ENCODE peak calls at places on chromosomes 3 and 15, in six cellular contexts. One of them, this sample, is unnamed.

GRCh38 chr15:100877551-100877950 is 2.1 kb upstream of the ALDH1A3 start:
- DNase-seq in breast epithelium: no peak
- DNase-seq in transverse colon: no peak
- DNase-seq in GM12892: no peak
- DNase-seq in Panc1: no peak
- DNase-seq in HepG2: no peak
- DNase-seq in this sample: no peak

GRCh38 chr3:102791641-102792589 is 357.1 kb downstream of the ZPLD1 start:
- DNase-seq in Panc1: no peak
- DNase-seq in HepG2: no peak
- DNase-seq in transverse colon: no peak
- DNase-seq in breast epithelium: no peak
- DNase-seq in GM12892: no peak
- DNase-seq in this sample: peak; percentile 73

GRCh38 chr3:55128201-55128870 is 200.5 kb upstream of the LRTM1 start:
- DNase-seq in Panc1: no peak
- DNase-seq in GM12892: no peak
- DNase-seq in transverse colon: no peak
- DNase-seq in breast epithelium: no peak
- DNase-seq in HepG2: no peak
- DNase-seq in this sample: peak; percentile 16

GRCh38 chr3:56900801-56901200 is 99.1 kb upstream of the ARHGEF3 start:
- DNase-seq in HepG2: no peak
- DNase-seq in transverse colon: no peak
- DNase-seq in Panc1: no peak
- DNase-seq in GM12892: no peak
- DNase-seq in breast epithelium: no peak
- DNase-seq in this sample: no peak

GRCh38 chr3:139127101-139127500 is 82.4 kb upstream of the PRR23C start:
- DNase-seq in transverse colon: no peak
- DNase-seq in breast epithelium: no peak
- DNase-seq in Panc1: no peak
- DNase-seq in HepG2: no peak
- DNase-seq in GM12892: no peak
- DNase-seq in this sample: no peak

GRCh38 chr3:24416224-24416623 is 78.4 kb downstream of the THRB start:
- DNase-seq in transverse colon: no peak
- DNase-seq in breast epithelium: no peak
- DNase-seq in GM12892: no peak
- DNase-seq in HepG2: no peak
- DNase-seq in Panc1: no peak
- DNase-seq in this sample: no peak

GRCh38 chr3:106824856-106825255 is 552.4 kb upstream of the CCDC54 start:
- DNase-seq in GM12892: no peak
- DNase-seq in HepG2: peak; percentile 3
- DNase-seq in Panc1: peak; percentile 13
- DNase-seq in transverse colon: no peak
- DNase-seq in breast epithelium: no peak
- DNase-seq in this sample: no peak

GRCh38 chr15:98363416-98363815 is 284.9 kb upstream of the IGF1R start:
- DNase-seq in GM12892: no peak
- DNase-seq in HepG2: no peak
- DNase-seq in Panc1: no peak
- DNase-seq in transverse colon: no peak
- DNase-seq in breast epithelium: no peak
- DNase-seq in this sample: no peak

GRCh38 chr15:38193496-38193895 is 59.1 kb upstream of the SPRED1 start:
- DNase-seq in GM12892: no peak
- DNase-seq in breast epithelium: no peak
- DNase-seq in transverse colon: no peak
- DNase-seq in Panc1: no peak
- DNase-seq in HepG2: no peak
- DNase-seq in this sample: no peak

GRCh38 chr15:71496336-71496955 is 313.9 kb upstream of the NR2E3 start:
- DNase-seq in breast epithelium: no peak
- DNase-seq in transverse colon: no peak
- DNase-seq in Panc1: no peak
- DNase-seq in GM12892: no peak
- DNase-seq in HepG2: no peak
- DNase-seq in this sample: no peak

GRCh38 chr3:119675188-119675874 is 1.9 kb downstream of the COX17 start:
- DNase-seq in Panc1: no peak
- DNase-seq in HepG2: no peak
- DNase-seq in transverse colon: no peak
- DNase-seq in GM12892: no peak
- DNase-seq in breast epithelium: no peak
- DNase-seq in this sample: no peak

GRCh38 chr15:88974392-88974791 is 61.2 kb upstream of the MFGE8 start:
- DNase-seq in HepG2: no peak
- DNase-seq in GM12892: no peak
- DNase-seq in Panc1: no peak
- DNase-seq in transverse colon: no peak
- DNase-seq in breast epithelium: no peak
- DNase-seq in this sample: no peak

GRCh38 chr15:56798639-56799038 is 65.3 kb upstream of the ZNF280D start:
- DNase-seq in HepG2: no peak
- DNase-seq in transverse colon: no peak
- DNase-seq in GM12892: no peak
- DNase-seq in breast epithelium: no peak
- DNase-seq in Panc1: no peak
- DNase-seq in this sample: no peak

GRCh38 chr3:174462908-174463307 is 396.2 kb upstream of the NAALADL2 start:
- DNase-seq in breast epithelium: no peak
- DNase-seq in GM12892: no peak
- DNase-seq in transverse colon: no peak
- DNase-seq in HepG2: no peak
- DNase-seq in Panc1: no peak
- DNase-seq in this sample: no peak

GRCh38 chr3:3739345-3740060 is 59.7 kb upstream of the LRRN1 start:
- DNase-seq in breast epithelium: no peak
- DNase-seq in Panc1: no peak
- DNase-seq in GM12892: no peak
- DNase-seq in transverse colon: no peak
- DNase-seq in HepG2: no peak
- DNase-seq in this sample: no peak

GRCh38 chr15:66233487-66234415 is 19.8 kb downstream of the MEGF11 start:
- DNase-seq in GM12892: no peak
- DNase-seq in breast epithelium: no peak
- DNase-seq in Panc1: no peak
- DNase-seq in HepG2: peak; percentile 23
- DNase-seq in transverse colon: no peak
- DNase-seq in this sample: no peak

GRCh38 chr15:72220678-72221077 is 10.3 kb downstream of the PKM start:
- DNase-seq in breast epithelium: no peak
- DNase-seq in Panc1: no peak
- DNase-seq in transverse colon: no peak
- DNase-seq in GM12892: no peak
- DNase-seq in HepG2: no peak
- DNase-seq in this sample: no peak

GRCh38 chr15:60407406-60407805 is 9.6 kb upstream of the ANXA2 start:
- DNase-seq in breast epithelium: no peak
- DNase-seq in Panc1: no peak
- DNase-seq in transverse colon: no peak
- DNase-seq in HepG2: no peak
- DNase-seq in GM12892: no peak
- DNase-seq in this sample: no peak

GRCh38 chr15:70375586-70375985 is 277.9 kb upstream of the TLE3 start:
- DNase-seq in Panc1: no peak
- DNase-seq in breast epithelium: no peak
- DNase-seq in HepG2: no peak
- DNase-seq in GM12892: no peak
- DNase-seq in transverse colon: no peak
- DNase-seq in this sample: no peak

GRCh38 chr15:77122576-77122975 is 51.7 kb upstream of the TSPAN3 start:
- DNase-seq in breast epithelium: no peak
- DNase-seq in Panc1: no peak
- DNase-seq in transverse colon: no peak
- DNase-seq in HepG2: no peak
- DNase-seq in GM12892: no peak
- DNase-seq in this sample: no peak

GRCh38 chr3:171417137-171417536 is 43.1 kb downstream of the TNIK start:
- DNase-seq in HepG2: no peak
- DNase-seq in breast epithelium: no peak
- DNase-seq in Panc1: no peak
- DNase-seq in transverse colon: no peak
- DNase-seq in GM12892: no peak
- DNase-seq in this sample: no peak

GRCh38 chr3:171416666-171417065 is 43.5 kb downstream of the TNIK start:
- DNase-seq in Panc1: no peak
- DNase-seq in HepG2: no peak
- DNase-seq in breast epithelium: no peak
- DNase-seq in transverse colon: no peak
- DNase-seq in GM12892: no peak
- DNase-seq in this sample: no peak

GRCh38 chr3:171419457-171419856 is 40.7 kb downstream of the TNIK start:
- DNase-seq in breast epithelium: no peak
- DNase-seq in transverse colon: no peak
- DNase-seq in HepG2: no peak
- DNase-seq in GM12892: no peak
- DNase-seq in Panc1: no peak
- DNase-seq in this sample: no peak

GRCh38 chr3:171416061-171416460 is 44.1 kb downstream of the TNIK start:
- DNase-seq in breast epithelium: no peak
- DNase-seq in transverse colon: no peak
- DNase-seq in HepG2: no peak
- DNase-seq in GM12892: no peak
- DNase-seq in Panc1: no peak
- DNase-seq in this sample: no peak

DNA sequence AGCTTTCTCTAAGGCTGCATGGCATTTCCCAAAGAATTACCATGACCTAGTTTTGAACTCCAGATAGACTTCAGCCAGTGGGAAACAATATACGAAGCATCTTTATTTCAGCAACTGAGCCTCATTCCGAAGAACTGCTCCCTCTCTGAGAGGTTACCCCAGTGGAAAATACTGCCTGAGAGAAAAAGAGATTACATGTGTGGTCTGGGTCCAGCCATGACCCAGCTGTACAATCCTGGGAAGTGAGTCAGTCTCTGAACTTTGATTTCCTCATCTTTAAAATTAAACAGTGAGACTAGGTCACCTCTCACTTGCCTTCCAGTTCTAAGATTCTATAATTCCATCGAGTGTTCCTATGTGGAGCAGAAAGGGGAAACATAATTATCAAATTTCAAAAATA is 42.4 kb downstream of the TNIK start:
- DNase-seq in breast epithelium: no peak
- DNase-seq in GM12892: no peak
- DNase-seq in HepG2: peak; percentile 2
- DNase-seq in transverse colon: peak; percentile 28
- DNase-seq in Panc1: no peak
- DNase-seq in this sample: no peak
- TF ChIP-seq POLR2AphosphoS5 in breast epithelium: no peak
- TF ChIP-seq POLR2AphosphoS5 in GM12892: no peak
- TF ChIP-seq POLR2AphosphoS5 in HepG2: no peak
- TF ChIP-seq POLR2AphosphoS5 in transverse colon: no peak
- TF ChIP-seq POLR2AphosphoS5 in Panc1: no peak
- TF ChIP-seq POLR2AphosphoS5 in this sample: no peak

GRCh38 chr15:55289573-55290360 is at the start of gene RAB27A:
- DNase-seq in GM12892: peak; percentile 67
- DNase-seq in Panc1: no peak
- DNase-seq in breast epithelium: peak; percentile 72
- DNase-seq in transverse colon: peak; percentile 84
- DNase-seq in HepG2: peak; percentile 64
- DNase-seq in this sample: no peak
- TF ChIP-seq POLR2AphosphoS5 in GM12892: no peak
- TF ChIP-seq POLR2AphosphoS5 in Panc1: no peak
- TF ChIP-seq POLR2AphosphoS5 in breast epithelium: no peak
- TF ChIP-seq POLR2AphosphoS5 in transverse colon: peak; percentile 64
- TF ChIP-seq POLR2AphosphoS5 in HepG2: no peak
- TF ChIP-seq POLR2AphosphoS5 in this sample: no peak

GRCh38 chr3:98589331-98589870 is 4.0 kb downstream of the CPOX start:
- DNase-seq in GM12892: no peak
- DNase-seq in Panc1: no peak
- DNase-seq in breast epithelium: no peak
- DNase-seq in HepG2: no peak
- DNase-seq in transverse colon: no peak
- DNase-seq in this sample: no peak
- TF ChIP-seq POLR2AphosphoS5 in GM12892: no peak
- TF ChIP-seq POLR2AphosphoS5 in Panc1: no peak
- TF ChIP-seq POLR2AphosphoS5 in breast epithelium: no peak
- TF ChIP-seq POLR2AphosphoS5 in HepG2: no peak
- TF ChIP-seq POLR2AphosphoS5 in transverse colon: no peak
- TF ChIP-seq POLR2AphosphoS5 in this sample: no peak

DNA sequence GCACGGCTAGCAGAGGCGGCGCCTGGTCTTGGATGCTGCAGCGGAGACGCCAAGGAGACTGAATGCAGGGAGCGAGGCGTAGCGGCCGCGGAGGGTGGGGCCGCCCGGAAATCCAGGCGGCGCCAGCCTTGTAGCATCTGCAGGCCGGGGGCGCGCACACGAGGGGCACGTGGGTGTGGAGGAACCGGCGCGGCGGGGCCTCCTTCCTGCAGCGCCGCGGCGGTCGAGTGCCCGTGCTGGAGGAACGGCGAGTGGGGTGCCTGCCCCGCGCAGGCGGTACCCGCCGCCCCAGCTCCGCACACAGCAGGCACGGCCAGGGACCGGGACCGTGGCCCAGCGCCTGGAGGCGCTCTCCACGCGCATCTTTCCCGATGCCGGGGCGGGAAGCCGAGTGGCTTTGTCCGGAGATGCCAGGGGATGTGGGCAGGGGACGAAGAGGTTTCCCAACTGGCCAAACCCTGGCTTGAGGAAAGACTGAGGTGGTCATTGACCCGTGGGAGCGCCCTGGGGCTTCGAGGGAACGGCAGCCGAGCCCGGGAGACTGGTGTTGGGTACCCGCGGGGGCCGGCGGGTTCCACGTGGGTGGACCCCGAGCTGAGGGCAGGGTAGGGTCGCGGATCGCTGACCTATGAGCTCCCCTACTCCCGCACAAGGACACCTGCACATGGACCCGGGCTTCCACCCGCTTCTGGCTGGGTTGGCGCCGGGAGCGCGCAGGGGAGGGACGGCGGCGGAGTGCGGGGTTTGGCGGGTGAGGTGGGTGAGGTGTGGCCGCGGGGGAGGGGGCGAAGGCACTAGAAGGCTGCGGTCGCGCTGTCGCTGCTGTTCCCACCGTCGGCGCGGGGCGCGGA is 246.4 kb upstream of the TOPAZ1 start:
- DNase-seq in breast epithelium: no peak
- DNase-seq in Panc1: no peak
- DNase-seq in GM12892: no peak
- DNase-seq in HepG2: no peak
- DNase-seq in transverse colon: no peak
- DNase-seq in this sample: no peak
- TF ChIP-seq POLR2AphosphoS5 in breast epithelium: no peak
- TF ChIP-seq POLR2AphosphoS5 in Panc1: no peak
- TF ChIP-seq POLR2AphosphoS5 in GM12892: no peak
- TF ChIP-seq POLR2AphosphoS5 in HepG2: no peak
- TF ChIP-seq POLR2AphosphoS5 in transverse colon: no peak
- TF ChIP-seq POLR2AphosphoS5 in this sample: no peak